ENCODE peak calls at places on chromosomes 13 and 19, in seven cellular contexts. R, O, U, V, D, L and H are unnamed samples.
A peak's percentile ranks its signal among the peaks of the same experiment; 100 is the strongest.

GRCh38 chr19:48553676-48554384 is 1.9 kb downstream of the SULT2B1 start:
- DNase-seq in R (peak; percentile 86), O (peak; percentile 88), U (peak; percentile 54), V (peak; percentile 92), D (peak; percentile 99), L (no peak), H (no peak)

GRCh38 chr13:97851269-97851668 is 102.2 kb upstream of the IPO5 start:
- DNase-seq in R (no peak), O (peak; percentile 91), U (no peak), V (peak; percentile 11), D (no peak), L (no peak), H (no peak)

GRCh38 chr19:12778020-12778904 is 2.9 kb upstream of the HOOK2 start:
- DNase-seq in R (peak; percentile 75), O (peak; percentile 70), U (peak; percentile 63), V (peak; percentile 94), D (no peak), L (no peak), H (no peak)

GRCh38 chr13:40769970-40770369 is 1.0 kb downstream of the MRPS31 start:
- DNase-seq in R (no peak), O (no peak), U (no peak), V (no peak), D (no peak), L (no peak), H (no peak)

GRCh38 chr13:99367663-99368448 is 60.7 kb upstream of the GPR183 start:
- DNase-seq in R (no peak), O (peak; percentile 35), U (no peak), V (no peak), D (no peak), L (no peak), H (no peak)

GRCh38 chr19:52138614-52139290 is 986 bp downstream of the ZNF616 start:
- DNase-seq in R (peak; percentile 19), O (peak; percentile 86), U (peak; percentile 69), V (peak; percentile 37), D (no peak), L (peak; percentile 13), H (no peak)

GRCh38 chr19:45592366-45592765 is 7.8 kb upstream of the OPA3 start:
- DNase-seq in R (no peak), O (no peak), U (no peak), V (no peak), D (no peak), L (no peak), H (no peak)

GRCh38 chr13:104111031-104111430 is 1044.8 kb upstream of the SLC10A2 start:
- DNase-seq in R (peak; percentile 3), O (no peak), U (no peak), V (no peak), D (no peak), L (no peak), H (no peak)

GRCh38 chr19:40804783-40805242 is 5.8 kb downstream of the EGLN2 start:
- DNase-seq in R (no peak), O (no peak), U (no peak), V (no peak), D (no peak), L (no peak), H (no peak)

GRCh38 chr19:5229778-5230165 is 110.8 kb downstream of the PTPRS start:
- DNase-seq in R (no peak), O (no peak), U (no peak), V (no peak), D (no peak), L (no peak), H (no peak)

GRCh38 chr13:61123533-61124269 is 291.9 kb downstream of the PCDH20 start:
- DNase-seq in R (no peak), O (no peak), U (no peak), V (no peak), D (no peak), L (no peak), H (no peak)

GRCh38 chr13:41263261-41263971 is at the start of gene MTRF1:
- DNase-seq in R (peak; percentile 69), O (peak; percentile 87), U (peak; percentile 78), V (peak; percentile 82), D (peak; percentile 57), L (peak; percentile 21), H (peak; percentile 55)

GRCh38 chr13:49020940-49021548 is 45.3 kb downstream of the FNDC3A start:
- DNase-seq in R (no peak), O (peak; percentile 59), U (peak; percentile 32), V (no peak), D (no peak), L (peak; percentile 19), H (no peak)

GRCh38 chr13:50726164-50726563 is 117.3 kb downstream of the DLEU7 start:
- DNase-seq in R (no peak), O (no peak), U (no peak), V (no peak), D (no peak), L (no peak), H (no peak)

GRCh38 chr13:100602472-100603142 is 14.0 kb upstream of the GGACT start:
- DNase-seq in R (no peak), O (no peak), U (no peak), V (no peak), D (no peak), L (no peak), H (no peak)

GRCh38 chr13:44280461-44280860 is 93.2 kb upstream of the SERP2 start:
- DNase-seq in R (peak; percentile 81), O (no peak), U (no peak), V (no peak), D (no peak), L (no peak), H (no peak)

GRCh38 chr13:32281083-32281482 is 34.1 kb downstream of the ZAR1L start:
- DNase-seq in R (no peak), O (no peak), U (no peak), V (no peak), D (no peak), L (no peak), H (no peak)

GRCh38 chr13:32285633-32285965 is 29.6 kb downstream of the ZAR1L start:
- DNase-seq in R (no peak), O (no peak), U (no peak), V (no peak), D (no peak), L (no peak), H (no peak)

GRCh38 chr13:32284927-32285632 is 30.1 kb downstream of the ZAR1L start:
- DNase-seq in R (peak; percentile 82), O (peak; percentile 9), U (no peak), V (no peak), D (no peak), L (no peak), H (peak; percentile 11)

GRCh38 chr13:32278456-32278855 is 36.7 kb downstream of the ZAR1L start:
- DNase-seq in R (peak; percentile 91), O (peak; percentile 53), U (no peak), V (peak; percentile 52), D (no peak), L (no peak), H (no peak)

DNA sequence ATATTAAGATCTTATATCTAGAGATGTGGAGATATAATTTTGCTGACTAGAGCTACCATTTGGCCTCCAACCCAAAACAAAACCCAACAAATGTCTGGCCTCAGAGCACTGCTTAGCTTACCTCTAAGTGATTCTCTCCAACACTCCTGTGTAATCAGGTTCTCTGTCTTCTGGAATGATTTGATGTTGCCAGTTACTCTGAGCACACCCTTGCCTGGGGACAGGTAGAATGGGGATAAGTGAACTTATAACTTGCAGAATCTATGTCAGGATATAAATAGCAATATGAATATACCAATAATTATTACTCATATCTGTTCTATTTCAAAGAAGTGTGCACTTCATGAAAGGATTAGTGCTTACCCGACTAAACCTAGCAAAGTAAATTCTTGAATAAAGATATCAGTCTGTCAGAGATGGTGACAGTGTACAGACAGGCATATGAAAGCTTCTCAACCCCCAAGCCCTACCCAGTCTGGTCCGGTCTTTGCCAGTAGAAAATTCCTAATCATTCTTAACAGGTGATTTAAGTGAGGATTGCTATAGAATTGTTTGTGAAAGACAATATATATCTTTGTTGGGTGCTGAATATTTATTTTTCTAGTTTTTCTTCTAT is 33.0 kb downstream of the ZAR1L start:
- DNase-seq in R (no peak), O (no peak), U (no peak), V (no peak), D (no peak), L (no peak), H (no peak)
- H3K18ac ChIP-seq in R (no peak overlapping the region), O (no peak overlapping the region), U (no peak overlapping the region), V (no peak overlapping the region), D (no peak overlapping the region), L (no peak overlapping the region), H (no peak overlapping the region)

DNA sequence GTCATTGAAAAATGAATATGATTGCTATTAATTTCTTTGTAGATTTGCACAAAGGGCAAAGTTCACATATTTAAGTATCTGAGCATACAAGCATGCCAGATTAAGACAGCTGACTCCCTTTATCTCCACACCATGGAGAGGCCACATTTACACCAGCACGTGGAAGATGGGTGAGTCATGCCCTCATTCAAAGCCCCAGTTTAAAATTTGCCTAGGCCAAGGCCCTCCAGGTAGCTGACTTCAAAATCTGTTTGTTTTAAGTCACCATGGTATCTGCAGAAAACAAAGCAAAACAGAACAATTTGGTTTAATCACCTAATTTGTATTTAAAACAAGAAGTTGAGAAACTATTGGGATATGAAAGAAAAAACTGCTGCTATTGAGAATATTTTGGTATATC is 109.2 kb downstream of the ESD start:
- DNase-seq in R (peak; percentile 46), O (peak; percentile 96), U (peak; percentile 75), V (peak; percentile 48), D (peak; percentile 65), L (peak; percentile 56), H (no peak)
- H3K18ac ChIP-seq in R (no peak overlapping the region), O (no peak overlapping the region), U (no peak overlapping the region), V (peak overlapping the region; percentile 28), D (no peak overlapping the region), L (no peak overlapping the region), H (no peak overlapping the region)

GRCh38 chr13:94444826-94445225 is 34.7 kb downstream of the DCT start:
- DNase-seq in R (no peak), O (no peak), U (no peak), V (no peak), D (no peak), L (no peak), H (no peak)
- H3K18ac ChIP-seq in R (no peak overlapping the region), O (no peak overlapping the region), U (no peak overlapping the region), V (no peak overlapping the region), D (no peak overlapping the region), L (no peak overlapping the region), H (no peak overlapping the region)

GRCh38 chr19:36082916-36083315 is 28.0 kb upstream of the OVOL3 start:
- DNase-seq in R (no peak), O (no peak), U (no peak), V (no peak), D (no peak), L (no peak), H (no peak)

GRCh38 chr19:36081894-36082293 is 27.2 kb downstream of the WDR62 start:
- DNase-seq in R (no peak), O (no peak), U (no peak), V (no peak), D (no peak), L (no peak), H (no peak)

GRCh38 chr19:36084231-36085009 is 26.5 kb upstream of the OVOL3 start:
- DNase-seq in R (no peak), O (no peak), U (no peak), V (no peak), D (no peak), L (no peak), H (no peak)

GRCh38 chr19:36081385-36081784 is 26.7 kb downstream of the WDR62 start:
- DNase-seq in R (peak; percentile 10), O (no peak), U (no peak), V (no peak), D (no peak), L (no peak), H (no peak)

DNA sequence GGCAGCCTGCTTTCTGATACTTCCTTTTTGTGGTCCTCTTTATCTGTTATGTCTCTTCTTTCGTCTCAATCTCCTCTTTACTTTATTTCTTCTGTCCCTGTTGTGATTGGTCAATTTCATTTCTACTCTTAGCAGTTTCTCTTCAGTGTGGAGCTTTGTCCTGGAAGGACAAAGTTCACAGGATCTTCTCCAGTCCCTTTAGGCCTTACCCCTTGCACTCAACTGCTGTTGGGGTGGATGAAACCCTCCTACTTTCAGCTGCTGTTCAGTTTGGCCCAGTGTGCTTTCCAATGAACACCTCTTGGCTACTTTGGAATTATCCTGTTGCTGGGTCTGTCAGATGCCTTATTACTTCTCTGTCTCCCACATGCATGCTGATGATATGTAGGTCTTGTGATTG is 24.7 kb downstream of the WDR62 start:
- DNase-seq in R (no peak), O (no peak), U (no peak), V (no peak), D (no peak), L (no peak), H (no peak)
- H3K18ac ChIP-seq in R (no peak overlapping the region), O (no peak overlapping the region), U (no peak overlapping the region), V (no peak overlapping the region), D (no peak overlapping the region), L (no peak overlapping the region), H (no peak overlapping the region)